ENCODE peak calls at places on chromosomes 16 and 17, in four cellular contexts. J is GM23248, R is PC-9, M is HCT116. X is an unnamed sample. For H3K9me2, the result is how much of the 10 kb centered on the place peaks cover.

GRCh38 chr17:69812240-69812837 is 262.7 kb upstream of the KCNJ16 start:
- DNase-seq in J (peak), R (no peak), M (no peak), X (no peak)

GRCh38 chr16:75266738-75267630 is 15.6 kb upstream of the BCAR1 start:
- DNase-seq in J (no peak), R (no peak), M (no peak), X (no peak)

GRCh38 chr16:72938426-72939164 is 109.3 kb downstream of the ZFHX3 start:
- DNase-seq in J (peak), R (no peak), M (no peak), X (no peak)

GRCh38 chr17:36089888-36090836 is at the start of gene CCL3:
- DNase-seq in J (peak), R (no peak), M (no peak), X (peak)

GRCh38 chr17:5545051-5545987 is 39.0 kb downstream of the NLRP1 start:
- DNase-seq in J (peak), R (no peak), M (no peak), X (no peak)

GRCh38 chr16:70589998-70590471 is 56.3 kb upstream of the IL34 start:
- DNase-seq in J (peak), R (no peak), M (no peak), X (no peak)

GRCh38 chr17:9880582-9880999 is 24.5 kb downstream of the RCVRN start:
- DNase-seq in J (peak), R (peak), M (peak), X (no peak)

GRCh38 chr17:81020767-81021497 is 14.0 kb upstream of the BAIAP2 start:
- DNase-seq in J (peak), R (no peak), M (no peak), X (no peak)

GRCh38 chr16:58866935-58867334 is 132.8 kb upstream of the GOT2 start:
- DNase-seq in J (no peak), R (no peak), M (no peak), X (no peak)

GRCh38 chr16:13672196-13672595 is 247.8 kb upstream of the ERCC4 start:
- DNase-seq in J (no peak), R (no peak), M (no peak), X (no peak)

GRCh38 chr16:58451263-58451662 is 48.7 kb upstream of the NDRG4 start:
- DNase-seq in J (no peak), R (no peak), M (no peak), X (no peak)

GRCh38 chr16:3690991-3691720 is 26.2 kb downstream of the TRAP1 start:
- DNase-seq in J (peak), R (no peak), M (no peak), X (no peak)

GRCh38 chr17:80953471-80954315 is 37.9 kb upstream of the CHMP6 start:
- DNase-seq in J (no peak), R (no peak), M (no peak), X (no peak)

GRCh38 chr17:15651001-15651582 is 31.6 kb upstream of the FBXW10B start:
- DNase-seq in J (peak), R (peak), M (no peak), X (no peak)

GRCh38 chr17:66957951-66958579 is 6.4 kb upstream of the CACNG4 start:
- DNase-seq in J (no peak), R (no peak), M (no peak), X (no peak)

GRCh38 chr16:24075929-24076716 is 180.0 kb upstream of the CACNG3 start:
- DNase-seq in J (peak), R (no peak), M (peak), X (no peak)
- H3K4me2 ChIP-seq in J (no peak), R (no peak), M (no peak), X (peak)

GRCh38 chr17:48240122-48240521 is 132.6 kb downstream of the SNX11 start:
- DNase-seq in J (no peak), R (no peak), M (no peak), X (no peak)
- H2AFZ ChIP-seq in J (no peak), R (peak), M (peak), X (no peak)

DNA sequence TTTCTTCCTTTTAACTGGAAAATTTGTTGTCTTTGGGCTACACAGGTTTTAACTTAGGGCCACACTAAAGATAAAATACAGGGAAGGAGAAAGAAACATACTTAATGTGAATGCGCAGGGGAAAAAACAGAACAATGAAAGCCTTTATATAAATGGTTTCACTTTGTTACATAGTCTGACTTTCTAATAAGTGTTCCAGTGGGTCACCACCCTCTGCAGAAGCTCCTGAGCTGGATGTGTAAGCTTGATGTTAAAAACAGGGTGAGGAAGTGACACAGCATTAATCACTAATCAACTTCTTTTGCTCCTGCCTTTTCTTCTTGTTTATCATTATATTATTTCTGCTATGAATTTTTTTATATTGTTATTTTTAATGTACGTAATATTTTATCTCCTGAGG is 445.6 kb upstream of the CA10 start:
- DNase-seq in J (no peak), R (no peak), M (no peak), X (no peak)
- H3K9me2 ChIP-seq in J (under half), R (under half), M (under half), X (under half)

DNA sequence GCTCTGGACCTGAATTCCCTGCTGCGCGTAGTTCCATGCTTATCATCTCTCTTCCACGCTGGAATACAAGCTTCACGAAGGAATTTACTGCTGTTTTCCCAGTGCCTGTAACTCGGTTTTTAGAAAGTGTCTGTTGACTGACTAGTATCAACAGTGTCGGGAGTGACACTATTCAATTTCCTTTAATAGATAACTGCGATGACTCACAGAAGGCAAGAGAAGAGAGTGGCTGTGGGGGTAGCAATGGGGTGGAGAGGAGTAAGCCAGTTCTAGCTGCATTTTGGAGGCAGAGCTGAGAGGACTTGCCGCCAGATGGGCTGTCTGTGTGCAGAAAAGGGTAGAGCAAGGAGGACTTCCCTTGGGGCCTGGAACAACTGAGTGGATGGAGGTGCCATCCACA is 25.2 kb downstream of the B4GALNT2 start:
- DNase-seq in J (peak), R (no peak), M (no peak), X (no peak)
- H3K4me2 ChIP-seq in J (no peak), R (no peak), M (peak), X (no peak)

GRCh38 chr17:46072998-46073397 is 73.9 kb downstream of the STH start:
- DNase-seq in J (peak), R (no peak), M (no peak), X (no peak)

GRCh38 chr17:46074540-46074939 is 75.5 kb downstream of the STH start:
- DNase-seq in J (no peak), R (no peak), M (no peak), X (no peak)

DNA sequence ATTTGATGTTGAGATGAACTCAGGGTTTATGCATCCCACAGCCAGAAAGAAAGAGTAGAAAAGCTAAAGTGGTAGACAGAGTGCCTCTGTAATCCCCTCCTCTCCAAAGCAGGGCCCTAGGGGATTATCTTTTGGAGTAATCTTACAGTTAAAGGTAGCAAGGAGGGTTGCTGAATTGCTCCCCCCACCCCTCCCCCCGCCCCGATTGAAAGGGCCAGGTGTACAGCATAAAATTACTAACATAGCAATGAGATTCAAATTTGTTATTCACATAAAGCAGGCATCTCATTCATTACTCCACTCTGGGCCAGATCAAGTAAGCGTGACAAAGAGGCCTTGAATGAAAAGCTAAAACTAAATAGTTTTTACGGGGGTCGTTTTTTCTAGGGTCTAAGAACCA is 72.7 kb downstream of the STH start:
- DNase-seq in J (no peak), R (no peak), M (no peak), X (no peak)
- H2AFZ ChIP-seq in J (no peak), R (no peak), M (no peak), X (no peak)

GRCh38 chr17:56833023-56833811 is 503 bp downstream of the C17orf67 start:
- DNase-seq in J (peak), R (no peak), M (peak), X (peak)

GRCh38 chr17:56833812-56834379 is at the start of the genes C17orf67 and DGKE:
- DNase-seq in J (peak), R (peak), M (peak), X (peak)

GRCh38 chr17:56832446-56832845 is 1.3 kb downstream of the C17orf67 start:
- DNase-seq in J (peak), R (no peak), M (no peak), X (no peak)

GRCh38 chr17:56830726-56831363 is 2.9 kb downstream of the C17orf67 start:
- DNase-seq in J (no peak), R (no peak), M (no peak), X (no peak)

DNA sequence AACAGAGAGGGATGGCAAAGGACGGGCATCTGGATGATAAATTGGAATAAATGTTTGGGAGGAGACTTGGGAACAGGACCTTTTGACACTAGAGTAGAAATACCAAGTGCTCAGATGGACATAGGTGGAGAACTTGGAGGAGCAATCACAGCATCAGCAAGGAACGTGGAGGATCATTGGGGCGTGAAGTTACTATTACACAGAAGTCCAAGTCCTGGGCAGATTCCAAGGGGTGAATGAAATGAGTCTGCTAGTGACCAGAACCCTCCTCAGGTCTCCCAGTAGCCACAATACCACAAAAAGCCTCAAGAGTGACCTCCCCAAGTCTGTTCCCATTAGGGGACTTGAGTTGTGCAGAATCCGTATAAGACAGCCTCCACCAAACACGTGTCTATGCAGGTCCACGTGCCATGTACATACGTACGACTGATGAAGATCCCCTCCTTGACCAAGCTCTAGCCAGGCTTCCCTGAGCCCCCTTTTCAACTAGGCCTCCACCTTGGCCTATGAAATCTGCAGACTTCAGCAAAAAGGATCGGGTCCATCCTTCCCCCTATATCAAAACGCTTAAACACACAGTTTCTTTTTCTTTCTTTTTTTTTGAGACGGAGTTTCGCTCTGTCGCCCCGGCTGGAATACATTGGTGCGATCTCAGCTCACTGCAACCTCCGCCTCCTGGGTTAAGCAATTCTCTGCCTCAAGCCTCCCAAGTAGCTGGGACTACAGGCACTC is 2.2 kb downstream of the C17orf67 start:
- DNase-seq in J (no peak), R (no peak), M (no peak), X (peak)
- H3K9me2 ChIP-seq in J (under half), R (under half), M (under half), X (under half)